ENCODE peak calls at places on chromosomes 11 and 22, in seven cellular contexts. Z is H1, L is pancreas, X is ascending aorta, H is cardiac fibroblast, F is AG10803, N is dorsolateral prefrontal cortex. C is an unnamed sample.

GRCh38 chr11:116454020-116454645 is 318.7 kb downstream of the BUD13 start:
- DNase-seq in Z (peak; percentile 78), L (no peak), X (no peak), H (peak; percentile 52), F (peak; percentile 46), N (peak; percentile 51), C (no peak)

GRCh38 chr22:37174964-37175363 is 13.1 kb downstream of the C1QTNF6 start:
- DNase-seq in Z (no peak), L (no peak), X (no peak), H (no peak), F (no peak), N (no peak), C (no peak)

GRCh38 chr11:101860694-101861371 is 54.0 kb upstream of the CEP126 start:
- DNase-seq in Z (no peak), L (no peak), X (no peak), H (peak; percentile 79), F (peak; percentile 79), N (no peak), C (peak; percentile 35)

GRCh38 chr11:13137778-13138400 is 128.8 kb downstream of the RASSF10 start:
- DNase-seq in Z (no peak), L (no peak), X (no peak), H (no peak), F (peak; percentile 26), N (no peak), C (no peak)

GRCh38 chr22:47120399-47120798 is 357.9 kb downstream of the TBC1D22A start:
- DNase-seq in Z (no peak), L (peak; percentile 18), X (no peak), H (no peak), F (no peak), N (no peak), C (no peak)

GRCh38 chr22:20430641-20431519 is 6.7 kb downstream of the SCARF2 start:
- DNase-seq in Z (peak; percentile 74), L (peak; percentile 87), X (no peak), H (no peak), F (peak; percentile 48), N (no peak), C (peak; percentile 31)

GRCh38 chr22:42229455-42230149 is 40.9 kb downstream of the TCF20 start:
- DNase-seq in Z (no peak), L (no peak), X (no peak), H (peak; percentile 62), F (peak; percentile 40), N (no peak), C (no peak)

GRCh38 chr11:122246885-122247284 is 130.9 kb upstream of the BLID start:
- DNase-seq in Z (no peak), L (no peak), X (no peak), H (no peak), F (peak; percentile 47), N (no peak), C (no peak)

GRCh38 chr22:20957691-20958440 is 9.2 kb upstream of the AIFM3 start:
- DNase-seq in Z (peak; percentile 70), L (peak; percentile 63), X (no peak), H (no peak), F (peak; percentile 24), N (no peak), C (no peak)

GRCh38 chr22:31776231-31776630 is 22.4 kb downstream of the DEPDC5 start:
- DNase-seq in Z (no peak), L (no peak), X (no peak), H (no peak), F (no peak), N (no peak), C (no peak)

GRCh38 chr11:65576867-65577755 is 1.3 kb downstream of the EHBP1L1 start:
- DNase-seq in Z (no peak), L (peak; percentile 84), X (peak; percentile 82), H (peak; percentile 70), F (peak; percentile 65), N (no peak), C (peak; percentile 45)

GRCh38 chr11:23313001-23313400 is 452.7 kb upstream of the CCDC179 start:
- DNase-seq in Z (no peak), L (no peak), X (no peak), H (no peak), F (peak; percentile 12), N (no peak), C (no peak)

GRCh38 chr11:104164028-104164520 is at the start of gene PDGFD:
- DNase-seq in Z (peak; percentile 85), L (peak; percentile 89), X (peak; percentile 24), H (peak; percentile 91), F (peak; percentile 66), N (no peak), C (peak; percentile 17)

GRCh38 chr11:64211181-64211872 is 4.8 kb downstream of the FERMT3 start:
- DNase-seq in Z (no peak), L (peak; percentile 75), X (no peak), H (no peak), F (no peak), N (no peak), C (no peak)

GRCh38 chr22:35380537-35381423 is at the start of gene HMOX1:
- DNase-seq in Z (peak; percentile 82), L (peak; percentile 94), X (peak; percentile 84), H (peak; percentile 97), F (peak; percentile 94), N (peak; percentile 89), C (no peak)

GRCh38 chr11:45410391-45411215 is 124.5 kb upstream of the SYT13 start:
- DNase-seq in Z (peak; percentile 54), L (no peak), X (no peak), H (no peak), F (no peak), N (no peak), C (no peak)

DNA sequence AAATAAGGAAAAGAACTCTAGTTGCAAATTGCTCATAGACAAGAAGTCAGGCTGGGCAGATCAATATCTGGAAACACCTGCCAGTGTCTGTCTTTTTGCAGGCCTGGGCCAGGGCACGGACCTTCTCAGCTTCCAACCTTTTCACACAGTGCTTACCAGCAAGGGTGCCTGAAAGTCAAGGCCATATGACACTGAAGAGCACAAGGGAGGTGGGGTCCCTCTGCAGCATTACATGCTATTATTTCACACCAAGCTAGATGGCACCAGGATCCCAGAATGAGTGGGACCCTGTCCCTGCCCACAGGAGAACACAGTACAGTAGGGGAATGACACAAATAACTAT is 5.9 kb upstream of the PEX26 start:
- DNase-seq in Z (no peak), L (no peak), X (no peak), H (no peak), F (no peak), N (no peak), C (no peak)
- H3K4me3 ChIP-seq in Z (no peak overlapping the region), L (no peak overlapping the region), X (no peak overlapping the region), H (no peak overlapping the region), F (no peak overlapping the region), N (no peak overlapping the region), C (no peak overlapping the region)

GRCh38 chr11:68090287-68090686 is 30.9 kb downstream of the CHKA start:
- DNase-seq in Z (no peak), L (no peak), X (no peak), H (no peak), F (no peak), N (no peak), C (no peak)

GRCh38 chr11:68092411-68092810 is 28.8 kb downstream of the CHKA start:
- DNase-seq in Z (peak; percentile 13), L (no peak), X (no peak), H (no peak), F (no peak), N (no peak), C (no peak)

GRCh38 chr11:68093565-68093964 is 27.6 kb downstream of the CHKA start:
- DNase-seq in Z (no peak), L (no peak), X (no peak), H (no peak), F (no peak), N (no peak), C (no peak)

GRCh38 chr11:68090706-68091105 is 30.5 kb downstream of the CHKA start:
- DNase-seq in Z (peak; percentile 24), L (no peak), X (no peak), H (no peak), F (no peak), N (peak; percentile 77), C (no peak)
- H3K4me3 ChIP-seq in Z (no peak overlapping the region), L (no peak overlapping the region), X (no peak overlapping the region), H (no peak overlapping the region), F (no peak overlapping the region), N (no peak overlapping the region), C (no peak overlapping the region)

GRCh38 chr11:85718991-85719807 is 33.2 kb upstream of the CCDC89 start:
- DNase-seq in Z (peak; percentile 54), L (no peak), X (peak; percentile 9), H (peak; percentile 91), F (peak; percentile 100), N (peak; percentile 34), C (no peak)
- H3K4me3 ChIP-seq in Z (peak overlapping the region; percentile 11), L (no peak overlapping the region), X (no peak overlapping the region), H (peak overlapping the region; percentile 44), F (peak overlapping the region; percentile 62), N (peak overlapping the region; percentile 48), C (no peak overlapping the region)

GRCh38 chr11:70848243-70848750 is 404.1 kb downstream of the SHANK2 start:
- DNase-seq in Z (no peak), L (no peak), X (no peak), H (no peak), F (no peak), N (no peak), C (no peak)
- H3K4me3 ChIP-seq in Z (no peak overlapping the region), L (no peak overlapping the region), X (no peak overlapping the region), H (no peak overlapping the region), F (no peak overlapping the region), N (no peak overlapping the region), C (no peak overlapping the region)

C was measured in naive thymus-derived CD4-positive, alpha-beta T cell.